ENCODE peak calls at places on chromosome 1, in seven cellular contexts. Z, U, A, B, W, F and P are unnamed samples.

GRCh38 chr1:172105230-172105629 is 263.9 kb downstream of the DNM3 start:
- DNase-seq in A (no peak), B (no peak), W (no peak), Z (no peak), F (no peak), U (no peak), P (no peak)

GRCh38 chr1:238419209-238419608 is 528.5 kb upstream of the ZP4 start:
- DNase-seq in Z (no peak), F (no peak), W (no peak), U (no peak), A (no peak), B (no peak), P (no peak)

GRCh38 chr1:234001817-234002216 is 97.3 kb downstream of the SLC35F3 start:
- DNase-seq in F (no peak), B (no peak), Z (no peak), W (no peak), A (peak), U (no peak), P (no peak)

GRCh38 chr1:219988387-219988786 is 57.9 kb downstream of the EPRS1 start:
- DNase-seq in W (no peak), A (no peak), U (peak), B (no peak), Z (no peak), F (no peak), P (no peak)

GRCh38 chr1:152917794-152918193 is 9.4 kb downstream of the IVL start:
- DNase-seq in B (no peak), U (no peak), F (no peak), A (peak), Z (no peak), W (no peak), P (no peak)

GRCh38 chr1:160971618-160972056 is 17.0 kb upstream of the ITLN2 start:
- DNase-seq in F (peak), U (peak), Z (no peak), B (no peak), W (no peak), A (no peak), P (no peak)

GRCh38 chr1:115701090-115701489 is 59.3 kb downstream of the VANGL1 start:
- DNase-seq in Z (no peak), W (no peak), B (no peak), U (no peak), A (no peak), F (no peak), P (no peak)

GRCh38 chr1:66540434-66541032 is 6.6 kb downstream of the SGIP1 start:
- DNase-seq in A (no peak), U (no peak), W (peak), F (peak), Z (peak), B (no peak), P (no peak)

GRCh38 chr1:171113377-171113776 is 22.7 kb downstream of the FMO3 start:
- DNase-seq in Z (no peak), B (no peak), U (no peak), A (no peak), F (no peak), W (no peak), P (no peak)

GRCh38 chr1:211951856-211952255 is 83.5 kb downstream of the INTS7 start:
- DNase-seq in B (no peak), F (no peak), W (peak), U (peak), Z (peak), A (peak), P (no peak)

GRCh38 chr1:37478890-37479254 is 4.5 kb downstream of the ZC3H12A start:
- DNase-seq in U (peak), Z (peak), B (no peak), F (no peak), W (peak), A (peak), P (no peak)
- H3K4me3 ChIP-seq in U (peak), Z (peak), B (peak), F (no peak), W (peak), A (peak), P (peak)

GRCh38 chr1:228007054-228007800 is 429 bp downstream of the WNT3A start:
- DNase-seq in F (no peak), B (no peak), A (no peak), W (peak), Z (no peak), U (no peak), P (no peak)
- H3K4me3 ChIP-seq in F (no peak), B (peak), A (peak), W (no peak), Z (no peak), U (no peak), P (peak)

GRCh38 chr1:2044510-2045319 is 5.5 kb upstream of the PRKCZ start:
- DNase-seq in W (peak), A (peak), Z (peak), U (peak), B (peak), F (peak), P (peak)

GRCh38 chr1:2043886-2044285 is 6.3 kb upstream of the PRKCZ start:
- DNase-seq in U (no peak), A (no peak), W (no peak), F (no peak), Z (no peak), B (no peak), P (no peak)

GRCh38 chr1:2046225-2046917 is 3.8 kb upstream of the PRKCZ start:
- DNase-seq in A (peak), F (peak), U (peak), B (peak), W (peak), Z (no peak), P (peak)

GRCh38 chr1:2046953-2047748 is 3.1 kb upstream of the PRKCZ start:
- DNase-seq in W (no peak), B (peak), U (no peak), A (no peak), F (no peak), Z (no peak), P (no peak)

DNA sequence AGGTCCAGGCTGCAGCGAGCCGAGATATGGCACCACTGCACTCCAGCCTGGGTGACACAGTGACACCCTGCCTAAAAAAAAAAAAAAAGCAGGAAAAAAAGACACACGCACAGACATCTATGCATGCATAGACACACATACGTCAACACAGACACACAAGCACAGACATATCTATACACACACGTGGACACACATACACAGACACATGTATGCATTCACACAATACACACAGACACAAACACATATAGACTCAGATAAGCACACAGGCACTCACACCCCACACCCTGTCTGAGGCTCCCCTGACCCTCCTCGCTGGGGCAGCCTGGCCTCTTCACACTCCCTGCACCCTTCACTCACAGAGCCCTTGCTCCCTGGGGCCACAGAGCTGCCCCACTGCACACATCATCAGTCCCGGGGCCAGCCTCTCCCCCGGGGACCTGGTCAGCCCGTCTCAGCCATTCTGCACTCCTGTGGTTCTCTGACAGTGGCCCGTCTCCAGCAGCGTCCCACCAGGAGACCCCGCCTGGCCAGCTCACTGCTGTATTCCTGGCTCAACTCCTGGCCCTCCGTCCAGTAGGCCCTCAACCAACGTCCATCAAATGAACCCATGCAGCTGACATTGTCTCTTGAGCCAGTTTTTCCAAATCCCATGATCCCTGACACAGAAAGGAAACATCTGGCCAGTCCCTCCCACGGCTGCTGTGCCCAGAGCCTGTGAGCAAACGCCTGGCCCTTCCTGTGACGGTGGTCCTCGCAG is 4.6 kb upstream of the PRKCZ start:
- DNase-seq in Z (no peak), F (no peak), B (no peak), A (no peak), U (no peak), W (peak), P (no peak)
- H3K4me3 ChIP-seq in Z (no peak), F (no peak), B (no peak), A (no peak), U (no peak), W (no peak), P (peak)

GRCh38 chr1:225435957-225436392 is 8.1 kb upstream of the LBR start:
- DNase-seq in Z (no peak), W (no peak), U (no peak), F (no peak), A (no peak), B (no peak), P (no peak)
- H3K4me3 ChIP-seq in Z (no peak), W (no peak), U (no peak), F (no peak), A (no peak), B (no peak), P (no peak)

DNA sequence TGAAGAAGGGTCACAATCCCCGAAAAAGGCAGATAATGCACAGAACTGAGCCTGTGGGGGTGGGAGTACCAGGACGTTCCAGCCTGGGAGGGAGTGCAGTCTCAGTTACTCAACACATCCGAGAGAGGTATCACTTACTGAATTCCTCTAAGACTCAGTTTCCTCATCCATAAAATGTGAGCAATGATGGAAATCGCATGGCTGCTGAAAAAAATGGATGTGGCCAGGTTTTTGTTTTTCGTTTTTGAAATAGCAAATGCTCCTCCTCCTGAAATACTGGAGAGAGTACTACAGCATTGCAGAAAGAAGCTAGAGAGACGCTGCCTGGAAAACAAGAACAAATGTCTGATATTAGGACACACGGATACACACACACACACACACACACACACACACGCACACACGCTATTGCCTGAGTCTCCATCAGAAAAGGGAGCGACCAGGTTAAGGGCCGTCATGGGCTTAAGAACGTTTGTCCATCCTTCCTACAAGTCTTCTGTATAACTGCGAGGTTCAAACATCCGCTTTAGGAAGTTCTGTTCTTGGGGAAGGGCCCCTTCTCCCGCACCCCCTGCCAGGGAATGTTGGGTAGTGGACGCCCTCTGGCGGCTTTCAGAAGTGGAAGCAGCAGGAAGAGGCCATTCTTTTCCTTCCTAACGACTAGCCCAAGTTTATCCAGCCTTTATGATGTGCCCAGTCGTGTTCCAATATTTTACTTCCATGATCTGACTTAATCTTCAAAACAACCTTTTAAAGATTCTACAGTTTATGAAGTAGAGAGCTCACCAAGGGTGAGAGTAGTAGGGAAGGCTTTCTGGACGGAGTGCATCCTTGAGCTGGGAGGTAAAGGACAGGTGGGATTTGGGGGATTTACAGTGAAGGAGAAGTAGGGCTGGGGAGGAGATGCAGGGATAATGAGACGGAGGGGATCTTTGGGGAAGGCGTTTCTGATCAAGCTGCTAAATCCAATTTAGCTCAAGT is 699 bp upstream of the NES start:
- DNase-seq in Z (peak), W (peak), F (peak), A (peak), B (peak), U (peak), P (peak)
- H3K4me3 ChIP-seq in Z (peak), W (peak), F (peak), A (peak), B (peak), U (no peak), P (peak)

DNA sequence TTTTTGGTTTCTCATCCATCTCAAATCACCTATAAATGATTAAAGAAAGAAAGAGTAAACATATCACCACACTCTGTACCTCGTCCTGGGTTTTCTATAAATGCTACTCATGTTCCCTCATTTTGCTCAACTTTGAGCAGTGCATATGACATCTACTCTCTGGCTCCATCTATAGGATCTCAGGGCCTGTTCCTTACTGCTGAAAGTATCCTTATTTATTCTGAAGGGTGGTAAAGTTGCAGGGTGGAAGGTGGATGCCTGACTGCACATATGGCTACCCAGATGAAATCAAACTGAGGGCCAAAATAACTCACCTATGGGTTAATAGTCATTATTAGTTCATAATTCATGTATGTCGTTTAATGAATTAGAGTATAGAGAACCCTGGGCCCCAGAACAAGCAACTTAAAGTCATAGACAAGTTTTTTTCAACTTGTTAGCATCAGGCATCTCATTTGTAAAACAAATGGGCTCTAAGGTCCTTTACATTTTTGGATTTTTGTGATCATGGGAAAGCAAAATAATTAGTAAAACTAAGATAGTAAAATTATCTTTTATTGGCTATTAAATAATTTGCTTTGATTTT is 46.5 kb downstream of the NCF2 start:
- DNase-seq in U (peak), W (peak), B (no peak), Z (peak), A (peak), F (peak), P (no peak)
- H3K4me3 ChIP-seq in U (no peak), W (no peak), B (no peak), Z (no peak), A (no peak), F (no peak), P (no peak)

DNA sequence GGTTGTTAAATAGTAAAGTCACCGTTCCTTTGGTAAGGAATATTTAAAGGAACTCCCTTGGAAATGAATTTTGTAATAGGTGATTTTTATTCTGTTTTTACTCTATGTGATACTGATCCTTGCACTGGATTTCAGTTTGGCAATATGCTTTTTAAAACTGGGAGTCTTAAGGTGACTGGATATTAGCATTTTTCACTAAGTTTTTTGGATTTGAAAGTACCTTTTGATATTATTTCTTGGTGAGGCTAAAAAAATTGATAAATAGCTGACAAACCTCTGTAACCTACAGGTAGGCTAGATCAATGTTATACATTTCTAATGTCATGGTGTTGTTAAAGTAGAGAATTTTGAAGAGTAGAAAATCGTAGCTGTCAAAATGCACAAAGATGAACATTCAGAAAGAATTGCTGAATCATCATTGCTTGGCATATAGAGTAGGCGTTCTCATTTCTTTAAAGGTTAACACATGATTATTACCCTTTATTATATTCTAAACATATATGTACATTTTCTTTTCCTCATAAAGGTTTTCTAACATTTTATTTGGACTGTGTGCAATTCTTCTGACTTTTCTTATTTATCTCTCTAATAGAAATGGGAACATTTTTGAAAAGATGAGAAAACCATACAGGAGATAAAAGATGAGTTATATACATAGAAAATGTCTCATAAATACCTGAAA is 1.5 kb upstream of the DNAJB4 start:
- DNase-seq in Z (no peak), B (no peak), U (no peak), W (peak), A (peak), F (no peak), P (no peak)
- H3K4me3 ChIP-seq in Z (no peak), B (peak), U (no peak), W (peak), A (peak), F (no peak), P (peak)